ENCODE peak calls at places on chromosomes 2 and 18, in nine cellular contexts. One of them, this sample, is unnamed.

GRCh38 chr2:185644828-185645227 is 93.8 kb upstream of the FSIP2 start:
- DNase-seq in stimulated activated CD4-positive, alpha-beta T cell treated with anti-CD3 and anti-CD28 coated beads, Interleukin-2, amount 100 ng/mL, for 4 hours: no peak
- DNase-seq in ACHN: no peak
- DNase-seq in SJSA1: no peak
- DNase-seq in activated CD4-positive, alpha-beta T cell treated with anti-CD3 and anti-CD28 coated beads, Interleukin-2, amount 50 U/mL, for 4 hours: no peak
- DNase-seq in AG04449: no peak
- DNase-seq in EH: no peak
- DNase-seq in CD4-positive, CD25-positive, alpha-beta regulatory T cell: no peak
- DNase-seq in H9: no peak
- DNase-seq in this sample: no peak

GRCh38 chr2:236319036-236319435 is 54.8 kb upstream of the ASB18 start:
- DNase-seq in EH: no peak
- DNase-seq in stimulated activated CD4-positive, alpha-beta T cell treated with anti-CD3 and anti-CD28 coated beads, Interleukin-2, amount 100 ng/mL, for 4 hours: no peak
- DNase-seq in ACHN: no peak
- DNase-seq in SJSA1: no peak
- DNase-seq in AG04449: no peak
- DNase-seq in activated CD4-positive, alpha-beta T cell treated with anti-CD3 and anti-CD28 coated beads, Interleukin-2, amount 50 U/mL, for 4 hours: no peak
- DNase-seq in H9: no peak
- DNase-seq in CD4-positive, CD25-positive, alpha-beta regulatory T cell: no peak
- DNase-seq in this sample: no peak

GRCh38 chr2:233461481-233461891 is 105.1 kb downstream of the USP40 start:
- DNase-seq in SJSA1: no peak
- DNase-seq in CD4-positive, CD25-positive, alpha-beta regulatory T cell: no peak
- DNase-seq in H9: no peak
- DNase-seq in EH: no peak
- DNase-seq in AG04449: no peak
- DNase-seq in activated CD4-positive, alpha-beta T cell treated with anti-CD3 and anti-CD28 coated beads, Interleukin-2, amount 50 U/mL, for 4 hours: no peak
- DNase-seq in stimulated activated CD4-positive, alpha-beta T cell treated with anti-CD3 and anti-CD28 coated beads, Interleukin-2, amount 100 ng/mL, for 4 hours: no peak
- DNase-seq in ACHN: no peak
- DNase-seq in this sample: no peak

GRCh38 chr2:238263204-238264071 is 23.6 kb upstream of the HES6 start:
- DNase-seq in activated CD4-positive, alpha-beta T cell treated with anti-CD3 and anti-CD28 coated beads, Interleukin-2, amount 50 U/mL, for 4 hours: peak
- DNase-seq in CD4-positive, CD25-positive, alpha-beta regulatory T cell: peak
- DNase-seq in EH: peak
- DNase-seq in AG04449: peak
- DNase-seq in ACHN: peak
- DNase-seq in SJSA1: peak
- DNase-seq in H9: peak
- DNase-seq in stimulated activated CD4-positive, alpha-beta T cell treated with anti-CD3 and anti-CD28 coated beads, Interleukin-2, amount 100 ng/mL, for 4 hours: peak
- DNase-seq in this sample: peak

GRCh38 chr2:206855585-206856433 is 83.5 kb upstream of the CPO start:
- DNase-seq in stimulated activated CD4-positive, alpha-beta T cell treated with anti-CD3 and anti-CD28 coated beads, Interleukin-2, amount 100 ng/mL, for 4 hours: no peak
- DNase-seq in ACHN: no peak
- DNase-seq in H9: no peak
- DNase-seq in activated CD4-positive, alpha-beta T cell treated with anti-CD3 and anti-CD28 coated beads, Interleukin-2, amount 50 U/mL, for 4 hours: no peak
- DNase-seq in EH: peak
- DNase-seq in AG04449: no peak
- DNase-seq in CD4-positive, CD25-positive, alpha-beta regulatory T cell: no peak
- DNase-seq in SJSA1: no peak
- DNase-seq in this sample: no peak

GRCh38 chr2:26330114-26330581 is 15.8 kb upstream of the SELENOI start:
- DNase-seq in EH: peak
- DNase-seq in activated CD4-positive, alpha-beta T cell treated with anti-CD3 and anti-CD28 coated beads, Interleukin-2, amount 50 U/mL, for 4 hours: peak
- DNase-seq in ACHN: peak
- DNase-seq in H9: peak
- DNase-seq in SJSA1: peak
- DNase-seq in CD4-positive, CD25-positive, alpha-beta regulatory T cell: peak
- DNase-seq in stimulated activated CD4-positive, alpha-beta T cell treated with anti-CD3 and anti-CD28 coated beads, Interleukin-2, amount 100 ng/mL, for 4 hours: peak
- DNase-seq in AG04449: peak
- DNase-seq in this sample: peak

GRCh38 chr2:232333361-232334135 is 45.0 kb upstream of the ALPP start:
- DNase-seq in H9: peak
- DNase-seq in ACHN: peak
- DNase-seq in activated CD4-positive, alpha-beta T cell treated with anti-CD3 and anti-CD28 coated beads, Interleukin-2, amount 50 U/mL, for 4 hours: no peak
- DNase-seq in AG04449: no peak
- DNase-seq in EH: peak
- DNase-seq in SJSA1: no peak
- DNase-seq in CD4-positive, CD25-positive, alpha-beta regulatory T cell: no peak
- DNase-seq in stimulated activated CD4-positive, alpha-beta T cell treated with anti-CD3 and anti-CD28 coated beads, Interleukin-2, amount 100 ng/mL, for 4 hours: no peak
- DNase-seq in this sample: peak

GRCh38 chr2:1140389-1141003 is 189.8 kb downstream of the SNTG2 start:
- DNase-seq in ACHN: peak
- DNase-seq in SJSA1: peak
- DNase-seq in activated CD4-positive, alpha-beta T cell treated with anti-CD3 and anti-CD28 coated beads, Interleukin-2, amount 50 U/mL, for 4 hours: no peak
- DNase-seq in EH: peak
- DNase-seq in AG04449: no peak
- DNase-seq in stimulated activated CD4-positive, alpha-beta T cell treated with anti-CD3 and anti-CD28 coated beads, Interleukin-2, amount 100 ng/mL, for 4 hours: peak
- DNase-seq in CD4-positive, CD25-positive, alpha-beta regulatory T cell: peak
- DNase-seq in H9: peak
- DNase-seq in this sample: peak

GRCh38 chr2:69466728-69467127 is 29.5 kb upstream of the NFU1 start:
- DNase-seq in activated CD4-positive, alpha-beta T cell treated with anti-CD3 and anti-CD28 coated beads, Interleukin-2, amount 50 U/mL, for 4 hours: no peak
- DNase-seq in EH: peak
- DNase-seq in stimulated activated CD4-positive, alpha-beta T cell treated with anti-CD3 and anti-CD28 coated beads, Interleukin-2, amount 100 ng/mL, for 4 hours: no peak
- DNase-seq in H9: no peak
- DNase-seq in SJSA1: no peak
- DNase-seq in AG04449: no peak
- DNase-seq in CD4-positive, CD25-positive, alpha-beta regulatory T cell: no peak
- DNase-seq in ACHN: no peak
- DNase-seq in this sample: peak

GRCh38 chr18:13003466-13003896 is 12.3 kb downstream of the CEP192 start:
- DNase-seq in SJSA1: peak
- DNase-seq in EH: peak
- DNase-seq in stimulated activated CD4-positive, alpha-beta T cell treated with anti-CD3 and anti-CD28 coated beads, Interleukin-2, amount 100 ng/mL, for 4 hours: peak
- DNase-seq in ACHN: peak
- DNase-seq in AG04449: no peak
- DNase-seq in activated CD4-positive, alpha-beta T cell treated with anti-CD3 and anti-CD28 coated beads, Interleukin-2, amount 50 U/mL, for 4 hours: no peak
- DNase-seq in H9: peak
- DNase-seq in CD4-positive, CD25-positive, alpha-beta regulatory T cell: no peak
- DNase-seq in this sample: peak

GRCh38 chr2:159072795-159073194 is 104.4 kb downstream of the TANC1 start:
- DNase-seq in H9: no peak
- DNase-seq in activated CD4-positive, alpha-beta T cell treated with anti-CD3 and anti-CD28 coated beads, Interleukin-2, amount 50 U/mL, for 4 hours: no peak
- DNase-seq in CD4-positive, CD25-positive, alpha-beta regulatory T cell: no peak
- DNase-seq in EH: peak
- DNase-seq in AG04449: no peak
- DNase-seq in SJSA1: peak
- DNase-seq in stimulated activated CD4-positive, alpha-beta T cell treated with anti-CD3 and anti-CD28 coated beads, Interleukin-2, amount 100 ng/mL, for 4 hours: no peak
- DNase-seq in ACHN: no peak
- DNase-seq in this sample: peak

GRCh38 chr2:29921560-29921915 is at the start of gene ALK:
- DNase-seq in H9: peak
- DNase-seq in EH: peak
- DNase-seq in AG04449: peak
- DNase-seq in stimulated activated CD4-positive, alpha-beta T cell treated with anti-CD3 and anti-CD28 coated beads, Interleukin-2, amount 100 ng/mL, for 4 hours: peak
- DNase-seq in SJSA1: peak
- DNase-seq in CD4-positive, CD25-positive, alpha-beta regulatory T cell: no peak
- DNase-seq in activated CD4-positive, alpha-beta T cell treated with anti-CD3 and anti-CD28 coated beads, Interleukin-2, amount 50 U/mL, for 4 hours: peak
- DNase-seq in ACHN: peak
- DNase-seq in this sample: peak

GRCh38 chr2:164913011-164913410 is 42.3 kb downstream of the SLC38A11 start:
- DNase-seq in SJSA1: no peak
- DNase-seq in CD4-positive, CD25-positive, alpha-beta regulatory T cell: no peak
- DNase-seq in H9: no peak
- DNase-seq in AG04449: no peak
- DNase-seq in stimulated activated CD4-positive, alpha-beta T cell treated with anti-CD3 and anti-CD28 coated beads, Interleukin-2, amount 100 ng/mL, for 4 hours: no peak
- DNase-seq in EH: no peak
- DNase-seq in activated CD4-positive, alpha-beta T cell treated with anti-CD3 and anti-CD28 coated beads, Interleukin-2, amount 50 U/mL, for 4 hours: no peak
- DNase-seq in ACHN: no peak
- DNase-seq in this sample: no peak

GRCh38 chr2:190578158-190579057 is 43.9 kb upstream of the NEMP2 start:
- DNase-seq in CD4-positive, CD25-positive, alpha-beta regulatory T cell: no peak
- DNase-seq in H9: no peak
- DNase-seq in AG04449: no peak
- DNase-seq in ACHN: no peak
- DNase-seq in stimulated activated CD4-positive, alpha-beta T cell treated with anti-CD3 and anti-CD28 coated beads, Interleukin-2, amount 100 ng/mL, for 4 hours: peak
- DNase-seq in activated CD4-positive, alpha-beta T cell treated with anti-CD3 and anti-CD28 coated beads, Interleukin-2, amount 50 U/mL, for 4 hours: no peak
- DNase-seq in SJSA1: peak
- DNase-seq in EH: peak
- DNase-seq in this sample: peak

GRCh38 chr2:61354486-61355197 is 116.2 kb downstream of the USP34 start:
- DNase-seq in CD4-positive, CD25-positive, alpha-beta regulatory T cell: no peak
- DNase-seq in SJSA1: no peak
- DNase-seq in H9: no peak
- DNase-seq in stimulated activated CD4-positive, alpha-beta T cell treated with anti-CD3 and anti-CD28 coated beads, Interleukin-2, amount 100 ng/mL, for 4 hours: no peak
- DNase-seq in EH: no peak
- DNase-seq in ACHN: no peak
- DNase-seq in activated CD4-positive, alpha-beta T cell treated with anti-CD3 and anti-CD28 coated beads, Interleukin-2, amount 50 U/mL, for 4 hours: no peak
- DNase-seq in AG04449: no peak
- DNase-seq in this sample: peak

GRCh38 chr2:7467782-7468447 is 550.7 kb downstream of the RNF144A start:
- DNase-seq in H9: no peak
- DNase-seq in stimulated activated CD4-positive, alpha-beta T cell treated with anti-CD3 and anti-CD28 coated beads, Interleukin-2, amount 100 ng/mL, for 4 hours: no peak
- DNase-seq in AG04449: no peak
- DNase-seq in CD4-positive, CD25-positive, alpha-beta regulatory T cell: peak
- DNase-seq in activated CD4-positive, alpha-beta T cell treated with anti-CD3 and anti-CD28 coated beads, Interleukin-2, amount 50 U/mL, for 4 hours: no peak
- DNase-seq in SJSA1: no peak
- DNase-seq in ACHN: no peak
- DNase-seq in EH: no peak
- DNase-seq in this sample: no peak

GRCh38 chr2:43423941-43424261 is 171.9 kb downstream of the THADA start:
- DNase-seq in stimulated activated CD4-positive, alpha-beta T cell treated with anti-CD3 and anti-CD28 coated beads, Interleukin-2, amount 100 ng/mL, for 4 hours: no peak
- DNase-seq in SJSA1: no peak
- DNase-seq in H9: no peak
- DNase-seq in AG04449: no peak
- DNase-seq in CD4-positive, CD25-positive, alpha-beta regulatory T cell: no peak
- DNase-seq in ACHN: no peak
- DNase-seq in activated CD4-positive, alpha-beta T cell treated with anti-CD3 and anti-CD28 coated beads, Interleukin-2, amount 50 U/mL, for 4 hours: no peak
- DNase-seq in EH: no peak
- DNase-seq in this sample: no peak

This sample was measured in cardiac fibroblast.